ENCODE peak calls at places on chromosomes 12 and 14, in eight cellular contexts. D is HCT116, N is WTC11, L is H1, S is SK-N-SH, C is endothelial cell of umbilical vein, Q is HepG2, Y is A549. J is an unnamed sample.

GRCh38 chr12:132955094-132955932 is 793 bp downstream of the ZNF605 start:
- DNase-seq in D (no peak), N (no peak), L (no peak), S (no peak), C (peak; percentile 60), Q (peak; percentile 61), Y (peak; percentile 21), J (peak; percentile 82)

GRCh38 chr12:28536088-28536487 is 345.8 kb downstream of the CCDC91 start:
- DNase-seq in D (no peak), N (no peak), L (no peak), S (no peak), C (no peak), Q (no peak), Y (no peak), J (peak; percentile 74)

GRCh38 chr12:111505601-111506036 is 93.5 kb downstream of the ATXN2 start:
- DNase-seq in D (no peak), N (no peak), L (no peak), S (no peak), C (no peak), Q (no peak), Y (no peak), J (peak; percentile 19)

GRCh38 chr14:34580381-34580780 is 40.9 kb upstream of the EAPP start:
- DNase-seq in D (no peak), N (no peak), L (no peak), S (no peak), C (no peak), Q (no peak), Y (no peak), J (no peak)

GRCh38 chr12:47442310-47442709 is 263.5 kb downstream of the RPAP3 start:
- DNase-seq in D (no peak), N (no peak), L (no peak), S (no peak), C (no peak), Q (no peak), Y (no peak), J (no peak)

GRCh38 chr12:129886541-129886940 is 17.3 kb downstream of the TMEM132D start:
- DNase-seq in D (no peak), N (no peak), L (no peak), S (no peak), C (no peak), Q (no peak), Y (no peak), J (no peak)

GRCh38 chr12:100359248-100359647 is 2.4 kb downstream of the SLC17A8 start:
- DNase-seq in D (no peak), N (no peak), L (no peak), S (no peak), C (no peak), Q (no peak), Y (no peak), J (no peak)

GRCh38 chr12:116259800-116260589 is 17.5 kb downstream of the MED13L start:
- DNase-seq in D (no peak), N (no peak), L (no peak), S (no peak), C (no peak), Q (no peak), Y (no peak), J (no peak)

GRCh38 chr12:121915841-121916321 is 2.5 kb upstream of the CFAP251 start:
- DNase-seq in D (no peak), N (no peak), L (no peak), S (no peak), C (no peak), Q (no peak), Y (no peak), J (no peak)

GRCh38 chr12:84507914-84508313 is 404.7 kb downstream of the SLC6A15 start:
- DNase-seq in D (no peak), N (no peak), L (no peak), S (peak; percentile 44), C (no peak), Q (no peak), Y (no peak), J (no peak)

GRCh38 chr12:52755533-52755932 is 21.6 kb downstream of the KRT76 start:
- DNase-seq in D (no peak), N (no peak), L (no peak), S (no peak), C (no peak), Q (no peak), Y (no peak), J (no peak)

GRCh38 chr14:90632868-90633267 is 183.4 kb downstream of the TTC7B start:
- DNase-seq in D (no peak), N (no peak), L (no peak), S (no peak), C (no peak), Q (no peak), Y (no peak), J (peak; percentile 18)

GRCh38 chr12:943051-943450 is 6.4 kb downstream of the RAD52 start:
- DNase-seq in D (no peak), N (no peak), L (no peak), S (no peak), C (no peak), Q (no peak), Y (no peak), J (no peak)

GRCh38 chr14:72924332-72924731 is 1.9 kb upstream of the DCAF4 start:
- DNase-seq in D (no peak), N (no peak), L (no peak), S (peak; percentile 40), C (no peak), Q (peak; percentile 43), Y (no peak), J (no peak)

GRCh38 chr14:90693413-90693812 is 122.8 kb downstream of the TTC7B start:
- DNase-seq in D (no peak), N (no peak), L (no peak), S (no peak), C (no peak), Q (no peak), Y (no peak), J (no peak)

GRCh38 chr14:94710731-94711130 is 59.2 kb downstream of the GSC start:
- DNase-seq in D (no peak), N (no peak), L (no peak), S (no peak), C (no peak), Q (no peak), Y (no peak), J (no peak)

GRCh38 chr14:22926316-22926715 is 2.9 kb downstream of the PRMT5 start:
- DNase-seq in D (no peak), N (no peak), L (no peak), S (no peak), C (no peak), Q (no peak), Y (no peak), J (no peak)
- TF ChIP-seq MAX in D (no peak), N (no peak), L (no peak), S (no peak), C (no peak), Q (no peak), Y (no peak), J (no peak)

GRCh38 chr12:71799105-71799504 is 40.5 kb upstream of the TBC1D15 start:
- DNase-seq in D (no peak), N (no peak), L (no peak), S (no peak), C (peak; percentile 85), Q (no peak), Y (no peak), J (peak; percentile 14)
- TF ChIP-seq MAX in D (no peak), N (no peak), L (no peak), S (no peak), C (no peak), Q (no peak), Y (no peak), J (no peak)

DNA sequence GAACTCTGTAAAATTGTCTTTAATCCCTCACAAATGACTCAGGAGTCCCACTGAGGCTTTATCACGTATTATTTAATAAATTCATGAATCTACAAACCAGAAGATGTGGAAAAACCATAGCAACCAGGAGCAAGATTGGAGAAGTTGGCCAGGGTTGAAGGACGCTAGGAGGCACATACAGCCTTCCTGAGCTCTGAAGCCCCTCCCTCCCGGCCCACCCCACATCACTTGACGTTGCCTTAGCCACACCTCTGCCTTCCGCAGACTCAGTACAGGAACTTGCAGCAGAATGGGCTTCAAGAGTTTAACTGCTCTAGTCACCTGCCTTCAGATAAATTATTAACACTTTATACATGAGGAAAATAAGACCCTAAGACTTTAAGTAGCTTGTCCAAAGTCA is 33.9 kb downstream of the SLC35F4 start:
- DNase-seq in D (no peak), N (peak; percentile 42), L (peak; percentile 43), S (no peak), C (no peak), Q (no peak), Y (no peak), J (peak; percentile 42)
- TF ChIP-seq MAX in D (no peak), N (no peak), L (no peak), S (no peak), C (no peak), Q (no peak), Y (no peak), J (no peak)

DNA sequence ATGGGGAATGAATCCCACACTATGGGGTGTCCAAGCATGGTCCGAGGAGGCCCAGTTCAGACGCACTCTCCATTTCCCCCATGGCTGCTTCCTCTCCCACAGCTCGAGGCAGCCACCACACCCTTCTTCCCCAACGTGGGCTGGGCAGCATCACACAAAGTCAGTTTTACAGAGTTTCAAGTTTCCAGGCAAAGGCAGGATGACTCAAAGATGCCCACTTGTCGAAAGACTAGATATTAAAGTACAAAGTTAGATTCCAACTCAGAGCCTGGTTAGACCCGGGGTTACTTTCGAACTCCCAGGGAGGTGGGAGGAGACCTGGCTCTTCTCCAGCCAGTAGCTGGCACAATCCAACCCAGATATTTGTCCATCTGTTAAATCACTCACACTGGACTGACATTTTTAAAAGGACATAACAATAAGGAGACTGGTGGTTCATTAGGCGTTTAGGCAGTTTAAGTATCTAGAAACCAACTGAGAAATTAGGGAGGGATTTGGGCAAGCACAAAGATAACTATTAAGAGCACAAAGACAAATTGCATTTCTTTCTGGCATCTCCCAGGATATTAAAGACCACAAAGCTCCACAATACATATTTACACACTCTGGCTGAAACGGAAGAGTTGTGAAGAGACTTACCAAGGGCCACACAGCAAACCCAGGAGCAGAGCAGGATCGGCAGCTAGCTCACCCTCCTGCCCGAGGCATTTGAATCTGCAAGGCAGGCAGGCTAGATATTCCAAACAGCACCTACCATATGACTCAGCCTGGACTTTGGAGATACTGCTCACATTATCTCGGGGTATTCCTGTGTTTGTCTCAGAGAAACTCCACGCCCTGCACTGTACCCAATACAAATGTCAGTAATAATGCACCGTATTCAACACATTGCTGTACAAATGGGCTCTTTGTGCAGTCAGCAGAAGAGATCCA is 34.8 kb downstream of the TMCC3 start:
- DNase-seq in D (no peak), N (no peak), L (no peak), S (no peak), C (peak; percentile 69), Q (peak; percentile 35), Y (peak; percentile 53), J (no peak)
- TF ChIP-seq MAX in D (no peak), N (no peak), L (no peak), S (no peak), C (no peak), Q (no peak), Y (no peak), J (no peak)

GRCh38 chr12:74602881-74603523 is 65.4 kb downstream of the ATXN7L3B start:
- DNase-seq in D (no peak), N (no peak), L (no peak), S (no peak), C (no peak), Q (no peak), Y (no peak), J (no peak)

GRCh38 chr12:74599932-74600331 is 62.3 kb downstream of the ATXN7L3B start:
- DNase-seq in D (no peak), N (no peak), L (no peak), S (no peak), C (no peak), Q (no peak), Y (no peak), J (no peak)

GRCh38 chr12:74598819-74599218 is 61.2 kb downstream of the ATXN7L3B start:
- DNase-seq in D (no peak), N (no peak), L (no peak), S (no peak), C (no peak), Q (no peak), Y (no peak), J (no peak)
- TF ChIP-seq MAX in D (no peak), N (no peak), L (no peak), S (no peak), C (no peak), Q (no peak), Y (no peak), J (no peak)